ENCODE peak calls at places on chromosomes 6 and 20, in four cellular contexts. A, C, O and X are unnamed samples.

GRCh38 chr6:35149891-35150566 is 8.9 kb upstream of the TCP11 start:
- ATAC-seq in C (no peak), O (no peak), A (no peak), X (no peak)

GRCh38 chr20:33450867-33451266 is 7.3 kb upstream of the SNTA1 start:
- ATAC-seq in A (no peak), C (peak), O (no peak), X (no peak)

GRCh38 chr6:142627474-142627873 is 317.5 kb downstream of the HIVEP2 start:
- ATAC-seq in O (no peak), C (no peak), A (peak), X (no peak)

GRCh38 chr20:2750343-2751251 is 49.8 kb downstream of the CPXM1 start:
- ATAC-seq in C (no peak), O (peak), A (peak), X (peak)

GRCh38 chr20:45783656-45784294 is 7.9 kb downstream of the WFDC3 start:
- ATAC-seq in C (no peak), A (no peak), O (no peak), X (no peak)

GRCh38 chr6:145028144-145028818 is 707.0 kb downstream of the EPM2A start:
- ATAC-seq in O (no peak), C (peak), A (peak), X (peak)

GRCh38 chr20:22796465-22797077 is 212.2 kb upstream of the FOXA2 start:
- ATAC-seq in O (no peak), A (no peak), C (no peak), X (peak)

GRCh38 chr20:25056601-25057233 is 1.2 kb downstream of the ACSS1 start:
- ATAC-seq in C (no peak), A (peak), O (no peak), X (no peak)

GRCh38 chr20:35663516-35663812 is 1.2 kb downstream of the CPNE1 start:
- ATAC-seq in A (peak), C (peak), O (peak), X (no peak)

GRCh38 chr6:119116712-119117281 is 38.3 kb upstream of the FAM184A start:
- ATAC-seq in A (no peak), O (no peak), C (peak), X (no peak)

GRCh38 chr20:1872456-1873183 is 22.6 kb upstream of the SIRPA start:
- ATAC-seq in C (no peak), O (no peak), A (peak), X (no peak)

GRCh38 chr6:168127384-168127868 is 48.4 kb upstream of the FRMD1 start:
- ATAC-seq in A (no peak), C (no peak), O (no peak), X (no peak)

GRCh38 chr20:24164360-24164759 is 175.8 kb upstream of the GGTLC1 start:
- ATAC-seq in C (no peak), O (no peak), A (peak), X (no peak)

GRCh38 chr20:23349338-23350006 is 1.1 kb upstream of the NXT1 start:
- ATAC-seq in A (peak), C (no peak), O (no peak), X (peak)

GRCh38 chr6:137765044-137765443 is 102.0 kb upstream of the TNFAIP3 start:
- ATAC-seq in A (no peak), O (no peak), C (no peak), X (no peak)

GRCh38 chr20:50648651-50649050 is 42.7 kb downstream of the RIPOR3 start:
- ATAC-seq in O (no peak), A (no peak), C (no peak), X (no peak)

GRCh38 chr20:50646483-50646996 is 44.8 kb downstream of the RIPOR3 start:
- ATAC-seq in A (no peak), C (no peak), O (no peak), X (peak)

GRCh38 chr20:50642288-50642803 is 49.0 kb downstream of the RIPOR3 start:
- ATAC-seq in O (no peak), A (no peak), C (no peak), X (no peak)

GRCh38 chr20:50649587-50649986 is 41.8 kb downstream of the RIPOR3 start:
- ATAC-seq in O (no peak), C (no peak), A (no peak), X (peak)

DNA sequence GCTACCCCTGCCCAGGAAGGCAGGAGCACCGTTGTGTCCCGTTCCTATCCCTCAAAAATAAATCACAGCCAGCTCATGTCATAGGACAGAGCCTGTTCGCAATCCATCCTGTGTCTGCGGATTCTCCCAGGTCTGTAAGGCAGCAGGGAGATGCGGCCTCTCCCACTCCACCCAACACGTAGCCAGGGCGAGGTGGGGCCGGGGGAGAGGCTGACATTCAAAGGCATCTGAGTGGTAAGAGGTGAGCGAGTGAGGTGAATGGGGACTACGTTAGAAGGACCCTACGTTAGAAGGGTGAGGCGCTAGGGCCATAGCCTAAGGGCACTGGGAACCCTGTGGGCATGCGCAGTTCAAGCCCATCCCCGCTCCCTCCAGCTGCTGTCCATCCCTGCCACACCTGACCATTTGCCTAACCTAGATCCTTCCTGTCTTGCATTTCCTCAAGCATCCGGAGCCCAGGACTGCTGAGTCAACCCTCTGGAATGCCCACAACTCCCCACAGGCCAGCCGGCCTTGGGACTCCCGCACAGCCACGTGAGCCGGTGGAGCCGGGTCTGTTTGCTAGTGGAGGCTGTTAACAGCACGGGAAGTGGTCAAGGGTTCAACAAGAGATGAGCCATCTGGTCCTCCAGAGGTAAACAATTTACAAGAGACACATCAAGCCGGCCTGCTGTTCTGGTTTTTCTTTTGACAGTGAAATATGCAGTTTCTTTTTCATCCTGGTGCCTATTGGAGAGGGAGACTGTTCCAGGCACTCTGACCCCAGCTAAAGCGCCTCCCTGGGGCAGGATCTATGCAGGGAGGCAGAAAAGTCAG is 45.9 kb downstream of the RIPOR3 start:
- ATAC-seq in A (no peak), O (peak), C (peak), X (peak)
- TF ChIP-seq POLR2AphosphoS5 in A (no peak), O (peak), C (peak), X (peak)

GRCh38 chr6:112694986-112695385 is 347.9 kb downstream of the RFPL4B start:
- ATAC-seq in A (no peak), C (no peak), O (no peak), X (no peak)

GRCh38 chr6:112690497-112691202 is 343.5 kb downstream of the RFPL4B start:
- ATAC-seq in A (no peak), O (no peak), C (no peak), X (no peak)

DNA sequence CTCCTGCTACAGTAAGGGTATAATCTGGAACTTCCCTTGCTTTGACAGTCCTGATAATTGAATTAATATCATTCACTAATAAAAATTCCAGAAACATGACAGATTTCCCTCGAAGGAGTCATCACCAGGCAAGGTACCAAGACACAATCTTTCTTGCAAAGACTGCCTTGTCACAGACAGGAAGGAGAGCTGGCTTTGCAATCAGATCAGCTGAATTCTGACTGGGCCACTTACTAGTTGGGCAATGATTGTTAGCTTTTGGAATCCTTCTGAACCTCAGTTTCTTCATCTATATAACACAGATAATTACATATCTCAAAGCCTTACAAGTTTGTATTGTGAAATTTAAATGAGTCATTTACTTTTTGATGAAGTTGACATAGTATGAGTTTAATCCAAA is 344.2 kb downstream of the RFPL4B start:
- ATAC-seq in O (no peak), C (no peak), A (no peak), X (peak)
- TF ChIP-seq POLR2AphosphoS5 in O (no peak), C (no peak), A (no peak), X (peak)

GRCh38 chr6:95797054-95797453 is 218.7 kb upstream of the FUT9 start:
- ATAC-seq in C (no peak), O (no peak), A (no peak), X (no peak)

GRCh38 chr6:95794749-95795148 is 217.4 kb downstream of the MANEA start:
- ATAC-seq in C (no peak), A (no peak), O (no peak), X (no peak)

GRCh38 chr6:95790787-95791186 is 213.5 kb downstream of the MANEA start:
- ATAC-seq in C (no peak), A (no peak), O (no peak), X (no peak)

GRCh38 chr6:95795927-95796326 is 218.6 kb downstream of the MANEA start:
- ATAC-seq in O (no peak), C (no peak), A (no peak), X (no peak)
- TF ChIP-seq POLR2AphosphoS5 in O (no peak), C (no peak), A (no peak), X (no peak)

GRCh38 chr20:57570898-57571297 is 10.0 kb downstream of the PCK1 start:
- ATAC-seq in O (no peak), A (no peak), C (no peak), X (no peak)

GRCh38 chr20:57576002-57576401 is 15.1 kb downstream of the PCK1 start:
- ATAC-seq in O (no peak), C (no peak), A (no peak), X (no peak)

GRCh38 chr20:57574954-57575353 is 14.0 kb downstream of the PCK1 start:
- ATAC-seq in C (no peak), A (no peak), O (no peak), X (no peak)

GRCh38 chr20:57573893-57574292 is 13.0 kb downstream of the PCK1 start:
- ATAC-seq in O (no peak), C (peak), A (no peak), X (no peak)

GRCh38 chr20:57573176-57573575 is 12.3 kb downstream of the PCK1 start:
- ATAC-seq in C (no peak), O (no peak), A (no peak), X (no peak)
- TF ChIP-seq POLR2AphosphoS5 in C (no peak), O (no peak), A (no peak), X (no peak)

GRCh38 chr6:79630883-79631799 is at the start of gene SH3BGRL2:
- ATAC-seq in C (peak), O (peak), A (peak), X (peak)
- TF ChIP-seq POLR2AphosphoS5 in C (peak), O (no peak), A (no peak), X (no peak)

GRCh38 chr6:31351734-31352496 is 5.1 kb downstream of the HLA-B start:
- ATAC-seq in A (peak), C (no peak), O (no peak), X (no peak)
- TF ChIP-seq POLR2AphosphoS5 in A (peak), C (no peak), O (no peak), X (no peak)